ENCODE peak calls at places on chromosomes 2 and 18, in four cellular contexts. R is HCT116, A is HepG2, B is K562. Y is an unnamed sample. For H3K9me3, the result is how much of the 10 kb centered on the place peaks cover.

GRCh38 chr2:55231546-55232083 is 478 bp downstream of the CLHC1 start:
- DNase-seq in R (no peak), A (no peak), B (peak), Y (no peak)

GRCh38 chr2:109148347-109148746 is 19.3 kb downstream of the SH3RF3 start:
- DNase-seq in R (no peak), A (no peak), B (no peak), Y (no peak)

GRCh38 chr18:49640741-49641140 is 78.9 kb downstream of the LIPG start:
- DNase-seq in R (no peak), A (no peak), B (no peak), Y (no peak)

GRCh38 chr2:173205375-173205774 is 129.7 kb downstream of the MAP3K20 start:
- DNase-seq in R (no peak), A (no peak), B (no peak), Y (no peak)

GRCh38 chr18:56199580-56200320 is 438.6 kb downstream of the TXNL1 start:
- DNase-seq in R (no peak), A (no peak), B (no peak), Y (no peak)

GRCh38 chr2:10030311-10030736 is 13.0 kb upstream of the KLF11 start:
- DNase-seq in R (no peak), A (peak), B (peak), Y (no peak)

GRCh38 chr2:239098288-239098970 is 250.5 kb downstream of the TWIST2 start:
- DNase-seq in R (no peak), A (no peak), B (no peak), Y (no peak)

GRCh38 chr2:151051584-151052220 is 210.0 kb downstream of the RBM43 start:
- DNase-seq in R (peak), A (peak), B (peak), Y (peak)

GRCh38 chr2:9167718-9168657 is 38.6 kb upstream of the ASAP2 start:
- DNase-seq in R (no peak), A (peak), B (no peak), Y (no peak)

GRCh38 chr18:31652355-31652754 is 32.0 kb downstream of the B4GALT6 start:
- DNase-seq in R (no peak), A (no peak), B (no peak), Y (no peak)

GRCh38 chr2:72943540-72944395 is 26.4 kb downstream of the EMX1 start:
- DNase-seq in R (no peak), A (peak), B (no peak), Y (no peak)

GRCh38 chr18:78658531-78658930 is 321.1 kb upstream of the SALL3 start:
- DNase-seq in R (no peak), A (no peak), B (no peak), Y (no peak)

GRCh38 chr2:130373808-130374365 is 18.0 kb downstream of the PTPN18 start:
- DNase-seq in R (no peak), A (no peak), B (no peak), Y (no peak)

DNA sequence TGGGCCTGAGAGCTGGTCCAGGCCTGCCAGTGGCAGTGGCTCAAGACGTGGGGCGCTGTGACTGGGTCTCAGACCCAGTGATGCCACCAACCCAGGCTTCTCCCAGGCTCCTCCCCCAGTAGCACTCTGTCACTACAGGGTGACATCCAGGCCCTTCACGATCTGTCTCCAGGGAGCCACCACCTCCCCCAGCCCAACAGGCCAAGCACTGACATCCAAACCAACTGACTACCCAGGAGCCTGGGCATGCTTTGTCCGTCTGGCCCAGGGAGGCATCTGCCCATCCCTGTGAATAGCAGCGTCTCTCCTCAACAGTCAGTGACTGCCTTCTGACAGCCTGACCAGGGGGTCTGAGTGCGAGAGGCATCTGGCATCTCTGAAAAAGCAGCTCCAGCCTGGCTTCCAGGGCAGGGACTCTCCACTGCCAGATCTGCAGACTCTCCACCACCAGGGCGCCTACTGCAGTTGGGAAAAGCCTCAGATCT is 13.0 kb downstream of the TEX44 start:
- DNase-seq in R (no peak), A (no peak), B (no peak), Y (peak)
- H3K9ac ChIP-seq in R (peak), A (peak), B (no peak), Y (no peak)

DNA sequence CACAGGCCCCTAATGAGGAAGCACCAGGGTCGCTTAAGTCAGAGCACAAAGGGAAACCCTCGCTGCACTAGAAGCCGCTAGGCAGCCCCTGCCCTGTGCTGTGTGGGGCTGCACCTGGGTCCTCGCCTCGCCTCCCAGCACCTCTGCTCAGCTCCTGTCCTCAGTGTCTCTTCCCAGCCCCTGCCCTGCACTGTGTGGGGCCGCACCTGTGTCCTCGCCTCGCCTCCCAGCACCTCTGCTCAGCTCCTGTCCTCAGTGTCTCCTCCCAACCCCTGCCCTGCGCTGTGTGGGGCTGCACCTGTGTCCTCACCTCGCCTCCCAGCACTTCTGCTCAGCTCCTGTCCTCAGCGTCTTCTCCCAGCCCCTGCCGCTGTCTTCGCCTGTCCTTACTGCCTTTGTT is 342.8 kb downstream of the EIPR1 start:
- DNase-seq in R (no peak), A (no peak), B (no peak), Y (no peak)
- H3K9me3 ChIP-seq in R (under half), A (under half), B (under half), Y (under half)

DNA sequence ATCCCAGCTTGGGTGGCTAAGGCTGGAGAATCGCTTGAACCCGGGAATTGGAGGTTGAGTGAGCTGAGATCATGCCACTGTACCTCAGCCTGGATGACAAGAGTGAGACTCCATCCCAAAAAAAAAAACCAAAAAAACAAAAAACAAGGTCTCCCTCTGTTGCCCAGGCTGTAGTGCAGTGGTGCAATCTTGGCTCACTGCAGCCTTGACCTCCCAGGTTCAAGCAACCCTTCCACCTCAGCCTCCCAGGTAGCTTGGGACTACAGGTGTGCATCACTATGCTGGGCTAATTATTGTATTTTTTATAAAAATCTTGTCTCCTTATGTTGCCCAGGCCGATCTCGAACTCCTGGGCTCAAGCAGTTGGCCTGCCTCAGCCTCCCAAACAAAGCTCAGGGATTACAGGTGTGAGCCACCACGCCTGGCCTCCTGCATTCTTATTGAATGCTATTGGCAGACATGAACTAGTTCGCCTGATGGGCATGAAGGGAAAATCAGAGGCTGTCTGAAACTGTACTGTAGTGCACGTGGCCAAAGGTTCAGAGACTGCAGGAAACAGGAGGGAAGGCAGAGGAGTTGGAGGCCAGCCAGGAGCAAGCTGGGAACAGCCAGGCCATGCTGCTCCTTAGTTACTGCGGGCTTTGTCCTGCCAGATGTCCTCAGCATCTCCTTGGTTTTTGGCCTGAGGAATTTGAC is 16.0 kb upstream of the ASXL2 start:
- DNase-seq in R (no peak), A (peak), B (no peak), Y (peak)
- TF ChIP-seq ELF1 in R (no peak), A (no peak), B (no peak), Y (no peak)

GRCh38 chr2:30238143-30238800 is 6.9 kb downstream of the LBH start:
- DNase-seq in R (no peak), A (no peak), B (no peak), Y (no peak)

GRCh38 chr2:30237346-30238142 is 6.2 kb downstream of the LBH start:
- DNase-seq in R (no peak), A (no peak), B (no peak), Y (no peak)

GRCh38 chr2:30239308-30240161 is 8.2 kb downstream of the LBH start:
- DNase-seq in R (peak), A (peak), B (peak), Y (peak)

GRCh38 chr2:30243231-30243630 is 11.9 kb downstream of the LBH start:
- DNase-seq in R (no peak), A (no peak), B (no peak), Y (no peak)

GRCh38 chr2:30240162-30240696 is 8.9 kb downstream of the LBH start:
- DNase-seq in R (no peak), A (no peak), B (no peak), Y (no peak)
- H3K9ac ChIP-seq in R (no peak), A (no peak), B (peak), Y (no peak)

GRCh38 chr2:161427413-161428239 is 11.5 kb downstream of the TBR1 start:
- DNase-seq in R (no peak), A (no peak), B (no peak), Y (no peak)
- H3K9me3 ChIP-seq in R (under half), A (under half), B (under half), Y (under half)

DNA sequence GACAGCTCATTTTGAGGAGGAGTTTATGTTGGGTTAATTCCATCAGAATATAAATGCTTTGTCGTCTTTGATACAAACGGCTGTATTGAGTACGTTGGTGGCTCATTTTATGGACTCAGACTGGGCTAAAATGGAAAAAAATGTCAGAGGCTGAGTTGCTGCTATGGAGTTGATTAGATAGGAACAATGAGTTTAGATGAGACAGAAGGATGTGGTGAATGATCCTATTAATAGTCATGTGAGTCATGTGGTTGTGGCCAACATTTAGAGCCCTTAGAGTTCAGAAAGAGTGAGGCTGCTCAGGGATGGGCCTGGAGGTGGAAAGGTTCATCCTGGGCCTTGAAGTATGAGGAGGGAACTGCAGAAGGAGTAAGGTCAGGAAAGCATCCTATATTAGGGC is 434.2 kb downstream of the MEIS1 start:
- DNase-seq in R (no peak), A (no peak), B (no peak), Y (no peak)
- TF ChIP-seq ELF1 in R (no peak), A (no peak), B (no peak), Y (no peak)

DNA sequence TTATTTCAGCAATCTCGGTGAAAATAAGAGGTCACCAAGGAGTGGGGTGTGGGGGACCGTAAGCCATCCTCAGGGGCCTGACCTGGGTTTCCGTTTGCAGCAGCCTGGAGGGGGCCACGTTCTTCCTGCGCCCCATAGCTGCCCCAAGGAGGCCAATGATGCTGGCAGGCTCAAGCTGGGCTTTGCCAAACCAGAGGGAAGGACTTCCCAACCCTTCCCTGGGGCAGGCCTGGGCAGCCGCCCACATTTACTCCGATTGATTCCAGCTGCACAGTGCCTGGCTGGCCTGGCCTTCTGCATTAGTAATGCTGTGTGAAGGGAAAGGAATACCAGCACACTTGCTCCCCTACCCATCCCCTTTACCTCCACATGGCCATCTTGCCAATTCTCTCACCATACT is 360.6 kb upstream of the SLC14A2 start:
- DNase-seq in R (no peak), A (no peak), B (no peak), Y (no peak)
- H3K9ac ChIP-seq in R (no peak), A (no peak), B (no peak), Y (no peak)

Y was measured in SK-N-SH.